ENCODE peak calls at places on chromosomes 1 and 21, in six cellular contexts. F is NCI-H524; B is K562; X is naive thymus-derived CD4-positive, alpha-beta T cell; O is activated naive CD4-positive, alpha-beta T cell treated with anti-CD3 and anti-CD28 coated beads for 36 hours; W is activated CD4-positive, alpha-beta T cell treated with anti-CD3 and anti-CD28 coated beads for 24 hours. Y is an unnamed sample.

GRCh38 chr1:45612941-45613579 is 10.8 kb downstream of the CCDC17 start:
- DNase-seq in B (no peak), W (no peak), F (no peak), O (no peak), X (no peak), Y (no peak)

GRCh38 chr1:81703352-81703735 is 97.4 kb upstream of the ADGRL2 start:
- DNase-seq in F (no peak), W (no peak), B (no peak), X (no peak), O (no peak), Y (no peak)

GRCh38 chr1:54342764-54343687 is 63.2 kb downstream of the SSBP3 start:
- DNase-seq in W (no peak), O (no peak), B (no peak), X (no peak), F (peak), Y (peak)

GRCh38 chr1:6108937-6109636 is 63.4 kb downstream of the KCNAB2 start:
- DNase-seq in O (peak), X (no peak), B (peak), F (peak), W (no peak), Y (peak)

GRCh38 chr21:42535602-42536171 is 22.0 kb downstream of the SLC37A1 start:
- DNase-seq in W (no peak), O (no peak), B (no peak), X (no peak), F (no peak), Y (no peak)

GRCh38 chr1:21623411-21623961 is 45.7 kb downstream of the RAP1GAP start:
- DNase-seq in W (no peak), B (no peak), F (no peak), O (no peak), X (no peak), Y (no peak)

GRCh38 chr1:12595839-12596821 is 21.9 kb downstream of the DHRS3 start:
- DNase-seq in X (no peak), B (no peak), W (no peak), F (peak), O (no peak), Y (no peak)

GRCh38 chr1:229002451-229002960 is 267.2 kb downstream of the RHOU start:
- DNase-seq in W (no peak), F (no peak), B (no peak), O (no peak), X (no peak), Y (no peak)